ENCODE peak calls at places on chromosome 1, in five cellular contexts. O is CD8-positive, alpha-beta T cell; I is adipocyte; T is CD8-positive, alpha-beta memory T cell; Z is pancreas. M is an unnamed sample. For H3K4me1 and H3K36me3, the result is how much of the 10 kb centered on the place peaks cover.

GRCh38 chr1:172955161-172955821 is 95.5 kb downstream of the TNFSF18 start:
- DNase-seq in I (no peak), T (no peak), O (no peak), Z (no peak), M (no peak)

GRCh38 chr1:56578963-56579875 is at the start of gene PLPP3:
- DNase-seq in I (peak), O (no peak), Z (peak), T (no peak), M (peak)

GRCh38 chr1:117501275-117501674 is 104.6 kb upstream of the TENT5C start:
- DNase-seq in I (peak), Z (no peak), T (no peak), O (no peak), M (no peak)

GRCh38 chr1:156551866-156552265 is 20.5 kb downstream of the IQGAP3 start:
- DNase-seq in T (no peak), Z (no peak), O (no peak), I (no peak), M (no peak)

GRCh38 chr1:165352442-165353293 is 3.8 kb downstream of the LMX1A start:
- DNase-seq in O (no peak), T (no peak), Z (no peak), I (no peak), M (peak)

GRCh38 chr1:1355376-1355775 is 3.0 kb downstream of the MXRA8 start:
- DNase-seq in O (no peak), I (peak), Z (peak), T (no peak), M (no peak)

GRCh38 chr1:60345621-60346020 is 272.1 kb upstream of the C1orf87 start:
- DNase-seq in O (no peak), I (peak), T (no peak), Z (no peak), M (no peak)

GRCh38 chr1:64543831-64544230 is 73.9 kb downstream of the CACHD1 start:
- DNase-seq in O (no peak), I (no peak), T (no peak), Z (no peak), M (no peak)

GRCh38 chr1:66375125-66375524 is 158.8 kb upstream of the SGIP1 start:
- DNase-seq in O (no peak), Z (no peak), I (peak), T (no peak), M (no peak)

GRCh38 chr1:77322061-77322900 is 40.5 kb downstream of the AK5 start:
- DNase-seq in T (no peak), I (peak), O (no peak), Z (no peak), M (no peak)

GRCh38 chr1:241638091-241638682 is 2.0 kb downstream of the CHML start:
- DNase-seq in O (no peak), T (no peak), Z (no peak), I (no peak), M (no peak)

GRCh38 chr1:90386899-90387334 is 330.2 kb downstream of the BARHL2 start:
- DNase-seq in T (no peak), Z (no peak), I (peak), O (no peak), M (no peak)

GRCh38 chr1:39788758-39789570 is at the start of gene BMP8B:
- DNase-seq in I (peak), O (peak), T (peak), Z (peak), M (peak)

GRCh38 chr1:43454270-43455011 is 710 bp upstream of the HYI start:
- DNase-seq in Z (peak), O (peak), T (peak), I (peak), M (peak)

GRCh38 chr1:8667869-8668595 is 149.4 kb downstream of the RERE start:
- DNase-seq in T (no peak), I (no peak), O (no peak), Z (no peak), M (no peak)

GRCh38 chr1:48526045-48526714 is 54.2 kb upstream of the SPATA6 start:
- DNase-seq in Z (no peak), O (no peak), I (peak), T (no peak), M (peak)

GRCh38 chr1:68938051-68938450 is 441.2 kb upstream of the DEPDC1 start:
- DNase-seq in T (no peak), I (no peak), Z (no peak), O (no peak), M (no peak)

GRCh38 chr1:88655685-88656299 is 28.3 kb upstream of the PKN2 start:
- DNase-seq in I (peak), T (no peak), O (no peak), Z (no peak), M (no peak)

GRCh38 chr1:222829868-222830267 is 15.0 kb downstream of the DISP1 start:
- DNase-seq in T (no peak), Z (no peak), I (peak), O (no peak), M (peak)

GRCh38 chr1:183472488-183473285 is at the start of gene SMG7:
- DNase-seq in I (peak), T (peak), O (peak), Z (no peak), M (peak)

GRCh38 chr1:183477986-183478781 is 5.9 kb downstream of the SMG7 start:
- DNase-seq in O (no peak), T (no peak), Z (no peak), I (no peak), M (no peak)

GRCh38 chr1:183471748-183472487 is 381 bp upstream of the SMG7 start:
- DNase-seq in O (peak), T (peak), Z (peak), I (peak), M (peak)

GRCh38 chr1:183473286-183473536 is 912 bp downstream of the SMG7 start:
- DNase-seq in Z (no peak), O (no peak), I (no peak), T (no peak), M (no peak)

GRCh38 chr1:183476081-183476480 is 3.8 kb downstream of the SMG7 start:
- DNase-seq in T (no peak), O (no peak), Z (no peak), I (no peak), M (no peak)
- H3K4me1 ChIP-seq in T (half or more), O (half or more), Z (under half), I (under half), M (under half)

GRCh38 chr1:11157867-11158266 is 31.3 kb upstream of the ANGPTL7 start:
- DNase-seq in Z (no peak), T (no peak), I (peak), O (no peak), M (no peak)
- H3K36me3 ChIP-seq in Z (under half), T (under half), I (under half), O (under half), M (under half)

GRCh38 chr1:209770636-209771415 is 13.5 kb downstream of the C1orf74 start:
- DNase-seq in I (no peak), Z (no peak), T (no peak), O (no peak), M (no peak)
- H3K4me1 ChIP-seq in I (under half), Z (under half), T (half or more), O (half or more), M (under half)

DNA sequence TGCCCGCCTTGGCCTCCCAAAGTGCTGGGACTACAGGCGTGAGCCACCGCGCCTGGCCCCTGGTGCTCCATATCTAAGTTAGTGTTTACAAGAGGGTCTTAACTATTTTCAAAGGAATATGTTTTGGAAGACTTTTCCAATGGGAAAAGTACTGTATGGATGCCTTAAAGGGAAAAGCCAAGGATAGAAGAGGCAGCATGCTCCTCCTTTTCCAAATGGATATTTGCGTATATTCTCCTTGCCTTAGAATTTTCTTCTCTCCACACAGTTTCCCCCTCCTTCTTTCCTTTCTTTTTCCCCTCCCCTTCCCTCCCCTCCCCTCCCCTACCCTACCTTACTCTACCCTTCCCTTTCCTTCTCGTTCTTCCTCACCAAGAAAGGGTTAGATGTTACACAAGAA is 29.3 kb upstream of the DOCK7 start:
- DNase-seq in I (no peak), Z (no peak), O (no peak), T (no peak), M (no peak)
- H3K36me3 ChIP-seq in I (under half), Z (under half), O (under half), T (under half), M (under half)

M was measured in small intestine.